ENCODE peak calls at places on chromosomes 11 and 22, in four cellular contexts. W, H, A and S are unnamed samples.
A peak's percentile ranks its signal among the peaks of the same experiment; 100 is the strongest.

GRCh38 chr11:393219-394033 is 583 bp upstream of the PKP3 start:
- DNase-seq in W (no peak), H (peak; percentile 92), A (no peak), S (peak; percentile 78)

GRCh38 chr22:20291604-20292063 is 23.5 kb upstream of the RTN4R start:
- DNase-seq in W (no peak), H (no peak), A (no peak), S (no peak)

GRCh38 chr22:42635531-42635930 is 4.9 kb downstream of the ATP5MGL start:
- DNase-seq in W (no peak), H (no peak), A (no peak), S (peak; percentile 90)

GRCh38 chr11:134382257-134382656 is 29.8 kb downstream of the B3GAT1 start:
- DNase-seq in W (no peak), H (no peak), A (no peak), S (no peak)

GRCh38 chr11:35969089-35970046 is 25.5 kb downstream of the LDLRAD3 start:
- DNase-seq in W (no peak), H (no peak), A (no peak), S (peak; percentile 27)

GRCh38 chr22:40215266-40215665 is 37.5 kb downstream of the TNRC6B start:
- DNase-seq in W (no peak), H (no peak), A (no peak), S (no peak)

GRCh38 chr11:82906236-82906635 is 4.7 kb downstream of the DDIAS start:
- DNase-seq in W (no peak), H (peak; percentile 12), A (no peak), S (peak; percentile 43)

GRCh38 chr11:79100093-79100704 is 340.6 kb downstream of the TENM4 start:
- DNase-seq in W (no peak), H (peak; percentile 58), A (no peak), S (peak; percentile 55)

GRCh38 chr11:75424396-75424795 is 8.6 kb downstream of the KLHL35 start:
- DNase-seq in W (no peak), H (no peak), A (no peak), S (no peak)
- TF ChIP-seq CHD1 in W (no peak), H (no peak), A (no peak), S (no peak)

DNA sequence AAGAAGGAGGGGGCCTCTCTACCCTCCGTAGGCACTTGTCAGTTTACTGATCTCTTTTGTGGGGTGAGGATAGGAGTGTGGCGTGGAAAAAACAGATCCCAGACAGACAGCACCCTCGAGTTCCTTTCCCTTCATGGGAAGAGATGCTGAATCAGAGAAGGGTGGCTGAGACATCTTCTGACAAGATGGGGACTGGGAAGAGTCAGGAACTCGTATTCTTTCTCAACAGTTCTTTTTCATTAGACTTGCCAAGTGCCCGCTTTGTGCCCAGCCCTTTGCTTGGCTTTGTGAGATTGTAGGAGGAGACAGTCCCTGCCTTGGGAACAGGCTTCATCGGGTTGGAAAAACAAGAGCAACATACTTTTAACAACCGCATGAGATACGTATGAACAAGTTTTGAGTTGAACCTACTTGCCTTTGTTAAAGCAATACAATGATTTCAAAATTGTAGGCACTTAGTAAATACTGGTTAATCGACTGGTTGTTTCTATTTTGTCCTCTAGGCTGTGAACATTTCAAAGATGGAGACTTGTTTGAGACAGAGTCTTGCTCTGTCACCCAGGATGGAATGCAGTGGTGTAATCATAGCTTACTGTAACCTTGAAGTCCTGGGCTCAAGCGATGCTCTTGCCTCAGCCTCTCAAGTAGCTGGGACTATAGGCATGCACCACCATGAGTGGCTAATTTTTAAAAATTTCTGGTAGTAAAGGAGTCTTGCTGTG is 1.1 kb downstream of the RRM1 start:
- DNase-seq in W (no peak), H (peak; percentile 55), A (no peak), S (peak; percentile 78)
- TF ChIP-seq CHD1 in W (no peak), H (no peak), A (no peak), S (no peak)

GRCh38 chr11:94740975-94741707 is 27.0 kb upstream of the AMOTL1 start:
- DNase-seq in W (no peak), H (peak; percentile 72), A (no peak), S (peak; percentile 69)
- TF ChIP-seq CHD1 in W (no peak), H (no peak), A (no peak), S (no peak)

DNA sequence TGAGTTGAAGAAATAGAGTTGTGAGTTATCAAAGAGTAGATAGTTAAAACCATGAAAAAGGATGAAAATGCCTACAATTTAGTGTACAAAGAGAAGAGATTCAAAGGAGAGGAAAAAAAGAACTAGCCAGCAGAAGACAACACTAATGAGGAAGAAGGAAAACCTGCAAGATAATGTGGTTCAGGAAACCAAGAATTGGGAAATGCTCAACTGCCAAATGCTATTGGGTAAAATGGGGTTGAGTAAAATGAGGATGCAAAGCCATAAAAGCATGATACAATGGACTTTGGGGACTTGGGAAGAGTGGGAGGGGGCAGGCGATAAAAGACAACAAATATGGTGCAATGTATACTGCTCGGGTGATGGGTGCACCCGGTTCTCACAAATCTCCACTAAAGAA is 7.6 kb upstream of the OR52K2 start:
- DNase-seq in W (no peak), H (no peak), A (no peak), S (no peak)
- TF ChIP-seq CHD1 in W (no peak), H (no peak), A (no peak), S (no peak)

DNA sequence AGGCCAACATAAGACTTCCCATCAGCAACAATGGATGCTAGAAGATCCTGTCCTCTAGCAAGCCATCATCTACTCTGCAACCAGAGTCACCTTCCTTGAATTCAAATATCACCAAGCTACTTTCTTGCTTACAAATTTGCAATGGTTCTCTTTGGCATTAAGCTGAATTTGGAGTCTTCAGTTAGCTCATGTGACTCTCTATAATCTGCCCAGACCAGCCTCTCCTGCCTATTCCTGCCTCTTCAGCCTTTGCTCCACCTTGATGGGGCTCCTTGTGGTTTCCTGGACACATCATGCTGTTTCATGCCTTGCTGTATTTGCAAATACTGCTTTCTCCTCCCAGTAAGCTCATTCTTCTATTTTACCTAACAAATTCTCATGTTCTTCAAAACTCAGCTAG is 82.3 kb downstream of the RASSF10 start:
- DNase-seq in W (no peak), H (peak; percentile 71), A (no peak), S (no peak)
- TF ChIP-seq CHD1 in W (no peak), H (no peak), A (no peak), S (no peak)

DNA sequence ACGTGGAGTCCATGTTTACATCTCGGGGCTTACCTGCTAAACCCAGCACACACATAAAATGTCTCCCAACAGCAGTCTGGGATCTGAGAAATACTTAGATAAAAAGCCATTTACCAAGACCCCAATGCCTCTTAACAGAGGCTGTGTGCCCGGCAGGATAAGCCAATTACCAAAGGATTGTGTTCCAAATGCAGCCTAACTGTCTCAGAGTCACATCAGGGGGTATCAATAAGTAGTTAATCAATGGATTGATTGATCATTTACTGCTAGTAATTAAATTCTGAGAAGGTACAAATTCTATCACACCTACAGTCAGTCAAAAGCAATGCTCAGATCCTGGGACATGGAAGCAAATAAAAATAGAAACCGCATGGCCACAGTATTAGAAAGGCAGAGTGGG is 125.6 kb downstream of the DSCAML1 start:
- DNase-seq in W (no peak), H (no peak), A (no peak), S (no peak)
- TF ChIP-seq CHD1 in W (no peak), H (no peak), A (no peak), S (no peak)

DNA sequence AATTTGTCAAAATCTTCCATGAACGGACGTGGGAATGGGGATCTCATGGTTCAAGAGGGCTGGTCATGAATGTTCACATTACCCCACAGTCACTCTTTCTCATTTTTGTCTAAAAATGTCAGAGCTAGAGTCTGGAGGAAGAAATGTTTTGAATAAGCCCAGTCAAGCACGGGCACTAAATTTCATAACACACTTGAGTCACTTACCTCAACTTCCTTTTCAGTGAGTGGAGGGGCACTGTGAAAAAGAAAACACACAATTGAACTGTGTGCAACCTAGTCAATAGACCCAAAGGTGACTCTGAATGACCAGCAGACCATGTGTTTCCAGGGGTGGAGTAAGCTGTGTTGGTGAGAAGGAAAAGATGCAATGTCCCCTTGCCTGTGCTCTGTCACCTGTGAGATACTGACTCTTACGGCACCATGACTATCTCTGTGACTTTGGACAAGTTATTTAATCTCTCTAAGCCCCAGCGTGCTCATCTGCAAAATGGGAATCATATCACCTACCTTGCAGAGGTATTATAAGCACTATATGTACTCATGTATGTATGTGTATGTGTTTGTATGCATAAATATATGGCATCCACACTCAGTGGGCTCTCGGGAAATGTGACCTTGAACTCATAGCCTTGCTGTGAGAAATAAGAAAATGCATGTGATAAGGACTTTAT is 38.2 kb upstream of the LYVE1 start:
- DNase-seq in W (peak; percentile 16), H (no peak), A (no peak), S (peak; percentile 86)
- TF ChIP-seq CHD1 in W (no peak), H (no peak), A (no peak), S (no peak)